ENCODE peak calls at places on chromosomes 1 and 21, in nine cellular contexts. S is RWPE1, H is glutamatergic neuron, T is WTC11, C is stomach, M is cardiac fibroblast, B is SK-N-SH, J is AG10803, V is osteoblast. G is an unnamed sample.

GRCh38 chr1:18100060-18100459 is 7.5 kb upstream of the IGSF21 start:
- DNase-seq in B (no peak), T (no peak), H (no peak), J (no peak), C (no peak), S (no peak), V (no peak), M (no peak), G (no peak)

GRCh38 chr1:227889863-227890405 is 57.8 kb downstream of the WNT9A start:
- DNase-seq in C (peak), J (no peak), B (no peak), S (no peak), H (no peak), T (no peak), M (no peak), V (peak), G (no peak)

GRCh38 chr1:153070243-153070642 is 1.2 kb downstream of the SPRR2B start:
- DNase-seq in J (no peak), B (no peak), H (no peak), M (no peak), V (no peak), T (no peak), C (no peak), S (no peak), G (no peak)

GRCh38 chr1:205578780-205579571 is 52.8 kb downstream of the ELK4 start:
- DNase-seq in B (no peak), J (no peak), V (peak), C (no peak), T (no peak), M (no peak), H (no peak), S (no peak), G (no peak)

GRCh38 chr21:15849161-15849560 is 119.4 kb downstream of the USP25 start:
- DNase-seq in H (no peak), S (no peak), J (no peak), B (no peak), C (no peak), V (no peak), T (no peak), M (no peak), G (no peak)

GRCh38 chr1:41618066-41618825 is 133.8 kb upstream of the EDN2 start:
- DNase-seq in H (no peak), J (peak), B (no peak), V (peak), T (no peak), C (peak), M (peak), S (peak), G (no peak)

GRCh38 chr1:243968413-243968812 is 82.7 kb upstream of the ZBTB18 start:
- DNase-seq in B (no peak), S (no peak), C (no peak), J (peak), V (peak), M (peak), H (no peak), T (no peak), G (no peak)

GRCh38 chr1:115669002-115669673 is 27.4 kb downstream of the VANGL1 start:
- DNase-seq in J (peak), H (no peak), M (peak), B (no peak), C (no peak), S (peak), T (no peak), V (no peak), G (no peak)

GRCh38 chr1:113534130-113534817 is 144.0 kb downstream of the MAGI3 start:
- DNase-seq in S (peak), B (no peak), C (no peak), T (no peak), M (peak), V (peak), H (no peak), J (peak), G (no peak)

GRCh38 chr1:1303736-1304135 is 4.0 kb downstream of the ACAP3 start:
- DNase-seq in T (no peak), J (no peak), S (no peak), C (no peak), M (no peak), B (peak), V (no peak), H (no peak), G (no peak)

GRCh38 chr1:115113781-115114180 is 24.5 kb upstream of the TSPAN2 start:
- DNase-seq in T (no peak), J (no peak), V (peak), M (peak), B (no peak), C (no peak), S (no peak), H (no peak), G (no peak)

GRCh38 chr1:108503062-108503740 is 53.1 kb downstream of the NBPF6 start:
- DNase-seq in M (peak), T (no peak), J (peak), S (peak), V (peak), C (no peak), H (no peak), B (no peak), G (no peak)

GRCh38 chr1:119285482-119285881 is 83.1 kb upstream of the HAO2 start:
- DNase-seq in J (peak), V (peak), H (no peak), B (no peak), M (peak), C (no peak), T (no peak), S (peak), G (no peak)

GRCh38 chr1:211925016-211925415 is 94.5 kb upstream of the LPGAT1 start:
- DNase-seq in B (no peak), H (peak), C (peak), T (peak), V (peak), S (peak), J (no peak), M (no peak), G (no peak)

GRCh38 chr21:29347274-29347681 is 48.6 kb downstream of the BACH1 start:
- DNase-seq in C (no peak), V (no peak), J (no peak), H (no peak), M (no peak), B (no peak), T (no peak), S (no peak), G (no peak)

GRCh38 chr1:222880586-222880985 is 65.7 kb downstream of the DISP1 start:
- DNase-seq in S (peak), C (no peak), B (no peak), H (no peak), T (no peak), M (peak), V (peak), J (peak), G (no peak)

GRCh38 chr1:58011978-58012377 is 534.5 kb downstream of the OMA1 start:
- DNase-seq in T (no peak), V (no peak), S (no peak), C (no peak), M (no peak), J (no peak), B (no peak), H (no peak), G (no peak)

GRCh38 chr1:241825581-241825980 is 22.4 kb upstream of the EXO1 start:
- DNase-seq in J (peak), M (peak), S (no peak), H (no peak), T (no peak), B (no peak), C (no peak), V (no peak), G (no peak)

GRCh38 chr1:179777731-179778130 is 34.6 kb downstream of the FAM163A start:
- DNase-seq in C (no peak), V (no peak), B (no peak), M (no peak), T (no peak), J (no peak), H (no peak), S (no peak), G (no peak)

GRCh38 chr1:234858722-234859121 is 248.7 kb upstream of the IRF2BP2 start:
- DNase-seq in V (no peak), H (no peak), C (no peak), T (no peak), J (no peak), S (peak), M (no peak), B (no peak), G (no peak)

GRCh38 chr1:2314297-2314802 is 77.0 kb downstream of the MORN1 start:
- DNase-seq in S (peak), H (peak), M (peak), J (peak), T (peak), V (peak), B (peak), C (peak), G (no peak)

GRCh38 chr1:12619396-12620141 is 1.6 kb upstream of the DHRS3 start:
- DNase-seq in J (peak), B (peak), T (peak), S (peak), V (peak), C (peak), M (peak), H (peak), G (peak)

GRCh38 chr21:44298301-44298700 is 1.6 kb upstream of the PFKL start:
- DNase-seq in M (peak), B (no peak), T (no peak), H (no peak), J (peak), S (no peak), V (no peak), C (no peak), G (no peak)

GRCh38 chr1:59151860-59152259 is 145.0 kb upstream of the FGGY start:
- DNase-seq in T (no peak), C (no peak), M (no peak), B (no peak), J (peak), H (no peak), S (no peak), V (no peak), G (no peak)

GRCh38 chr1:187476671-187477070 is 647.9 kb downstream of the PLA2G4A start:
- DNase-seq in C (no peak), T (no peak), B (peak), V (no peak), J (no peak), H (no peak), S (peak), M (peak), G (no peak)

GRCh38 chr1:93519196-93519825 is 71.4 kb downstream of the FNBP1L start:
- DNase-seq in B (no peak), V (no peak), S (peak), M (peak), T (no peak), J (peak), H (no peak), C (no peak), G (no peak)

GRCh38 chr21:33886316-33886715 is 29.3 kb downstream of the ATP5PO start:
- DNase-seq in H (no peak), S (no peak), T (no peak), B (no peak), J (no peak), C (no peak), V (no peak), M (no peak), G (no peak)

GRCh38 chr21:45412909-45413581 is 8.1 kb downstream of the COL18A1 start:
- DNase-seq in B (no peak), J (no peak), C (no peak), T (peak), M (no peak), S (no peak), H (peak), V (no peak), G (no peak)

GRCh38 chr1:49351744-49352143 is 575.1 kb upstream of the BEND5 start:
- DNase-seq in C (no peak), J (peak), S (peak), B (no peak), T (no peak), M (peak), V (peak), H (no peak), G (peak)

GRCh38 chr1:200526709-200527612 is 93.6 kb downstream of the KIF14 start:
- DNase-seq in S (no peak), V (no peak), T (no peak), B (no peak), C (no peak), H (no peak), J (peak), M (peak), G (no peak)

GRCh38 chr1:41633764-41634163 is 149.3 kb upstream of the EDN2 start:
- DNase-seq in S (no peak), V (peak), T (no peak), B (no peak), C (no peak), H (no peak), J (peak), M (peak), G (no peak)

GRCh38 chr21:45640888-45641479 is 2.5 kb upstream of the PCBP3 start:
- DNase-seq in J (peak), H (peak), M (peak), T (peak), C (no peak), V (peak), S (peak), B (no peak), G (no peak)

GRCh38 chr1:231337043-231337471 is 595 bp downstream of the EXOC8 start:
- DNase-seq in T (no peak), J (no peak), V (peak), H (peak), C (no peak), B (peak), M (no peak), S (no peak), G (no peak)

DNA sequence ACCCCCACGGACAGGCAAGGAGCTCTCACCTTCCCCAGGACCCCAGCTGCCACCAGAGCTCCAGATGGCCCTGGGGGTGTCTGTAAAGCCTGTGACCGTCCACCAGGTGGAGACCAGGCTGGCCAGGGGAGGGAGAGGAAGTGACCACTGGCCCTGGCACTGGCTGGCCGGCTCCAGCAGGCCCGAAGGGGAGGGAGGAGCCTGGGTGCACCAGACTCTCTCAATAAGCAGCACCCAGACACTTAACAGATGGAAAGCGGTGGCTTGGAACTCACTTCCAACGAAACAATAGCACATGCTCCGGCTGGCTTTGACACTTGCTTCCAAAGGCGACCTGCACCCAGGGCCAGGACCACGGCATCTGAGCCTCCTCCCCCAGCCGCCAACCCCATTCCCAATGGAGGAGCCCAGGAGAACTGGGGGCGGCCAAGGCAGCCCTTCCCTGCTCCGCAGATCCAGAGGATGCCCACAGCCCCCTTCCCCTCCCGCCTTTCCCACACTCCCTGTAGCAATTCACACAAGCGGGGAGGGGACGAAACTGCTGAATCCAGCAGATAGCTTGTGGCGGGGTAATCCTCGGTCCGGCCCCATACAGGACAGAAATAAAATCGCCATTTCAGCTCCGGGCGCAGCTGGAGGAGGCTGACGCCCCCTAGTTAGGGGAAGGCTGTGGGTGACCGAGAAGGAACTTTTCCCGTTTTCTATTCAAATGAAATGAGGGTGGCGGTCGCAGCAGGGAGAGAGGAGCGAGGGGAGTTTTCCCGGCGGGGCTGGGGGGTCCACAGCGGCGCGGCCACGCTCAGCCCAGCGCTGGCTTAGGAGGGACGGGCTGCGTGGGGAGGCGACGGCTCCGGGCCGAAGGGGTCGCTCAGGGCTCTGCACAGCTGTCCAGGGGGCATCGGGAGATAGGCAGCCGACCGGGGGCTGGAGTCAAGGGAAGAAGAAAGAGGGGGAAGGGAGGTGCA is 612 bp upstream of the PDE9A start:
- DNase-seq in V (peak), H (peak), M (peak), B (peak), C (peak), T (peak), J (peak), S (no peak), G (peak)
- TF ChIP-seq CTCF in V (peak), H (peak), M (peak), B (peak), C (peak), T (peak), J (no peak), S (no peak), G (peak)

GRCh38 chr1:197915797-197916686 is 1.1 kb upstream of the LHX9 start:
- DNase-seq in C (no peak), S (peak), J (peak), V (peak), T (peak), B (peak), H (peak), M (peak), G (peak)
- TF ChIP-seq CTCF in C (peak), S (peak), J (peak), V (peak), T (peak), B (peak), H (peak), M (peak), G (peak)

GRCh38 chr1:4172659-4173599 is 272.9 kb upstream of the C1orf174 start:
- DNase-seq in V (peak), M (no peak), S (no peak), H (no peak), C (peak), J (no peak), B (peak), T (no peak), G (no peak)
- TF ChIP-seq CTCF in V (no peak), M (no peak), S (no peak), H (no peak), C (no peak), J (no peak), B (no peak), T (no peak), G (no peak)

GRCh38 chr1:216173315-216173714 is 249.9 kb downstream of the USH2A start:
- DNase-seq in B (no peak), M (no peak), T (no peak), V (no peak), C (no peak), S (no peak), J (no peak), H (no peak), G (no peak)

GRCh38 chr1:216178266-216178665 is 245.0 kb downstream of the USH2A start:
- DNase-seq in B (no peak), J (no peak), M (no peak), V (no peak), T (no peak), S (no peak), H (no peak), C (no peak), G (no peak)

GRCh38 chr1:216181590-216181989 is 241.7 kb downstream of the USH2A start:
- DNase-seq in H (no peak), B (no peak), T (no peak), S (no peak), V (no peak), C (no peak), M (no peak), J (no peak), G (no peak)

DNA sequence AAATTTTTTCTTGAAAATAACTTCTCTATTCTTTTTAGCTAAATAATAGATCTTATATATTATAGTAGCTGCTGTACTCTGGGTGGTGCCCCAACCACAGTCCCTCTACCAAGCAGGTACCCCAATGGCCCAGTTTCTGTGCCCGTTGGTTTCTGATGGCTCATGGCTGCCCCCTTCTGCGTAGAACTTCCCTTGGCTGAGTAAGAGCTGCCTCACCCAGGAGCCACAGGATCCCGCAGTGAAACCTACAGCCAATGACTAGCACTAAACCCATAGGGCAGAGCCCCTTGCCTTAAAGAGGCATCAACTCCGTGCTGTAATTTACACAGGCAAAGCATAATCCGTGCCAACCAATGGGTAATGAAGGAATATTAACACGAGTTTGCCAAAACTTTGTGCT is 247.5 kb downstream of the USH2A start:
- DNase-seq in J (no peak), S (no peak), B (no peak), H (no peak), M (no peak), T (peak), C (no peak), V (no peak), G (no peak)
- TF ChIP-seq CTCF in J (no peak), S (no peak), B (no peak), H (no peak), M (no peak), T (peak), C (no peak), V (no peak), G (peak)

DNA sequence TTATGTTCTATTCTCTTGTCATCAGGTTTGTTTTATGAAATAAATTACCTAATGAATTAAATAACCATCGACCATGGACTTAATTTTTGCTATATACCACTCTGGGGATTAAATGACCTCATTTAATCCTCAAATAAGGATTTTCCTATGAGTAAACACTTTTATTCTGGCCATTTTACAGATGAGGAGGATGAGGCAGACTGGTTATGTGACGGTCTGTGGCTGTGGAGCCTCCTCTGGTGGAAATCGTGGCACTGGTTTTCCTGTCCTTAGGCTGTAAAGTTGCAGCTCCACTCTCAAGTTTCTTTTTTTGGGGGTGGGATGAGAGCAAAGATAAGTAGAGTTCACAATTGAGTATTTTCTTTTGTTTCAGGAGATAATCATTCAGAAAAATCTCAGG is 105.2 kb downstream of the XCL2 start:
- DNase-seq in V (no peak), S (no peak), H (no peak), C (no peak), J (no peak), T (no peak), B (no peak), M (no peak), G (no peak)
- TF ChIP-seq CTCF in V (no peak), S (no peak), H (no peak), C (no peak), J (no peak), T (no peak), B (no peak), M (no peak), G (no peak)

GRCh38 chr1:25797939-25798338 is 2.1 kb upstream of the SELENON start:
- DNase-seq in J (no peak), M (peak), V (peak), T (peak), B (peak), C (peak), H (peak), S (no peak), G (no peak)
- TF ChIP-seq CTCF in J (peak), M (peak), V (peak), T (no peak), B (peak), C (peak), H (peak), S (no peak), G (peak)